ENCODE peak calls at places on chromosomes 1 and 21, in four cellular contexts. One of them, this sample, is unnamed.

GRCh38 chr1:165152109-165152508 is 204.4 kb downstream of the LMX1A start:
- DNase-seq in lower lobe of right lung: no peak
- DNase-seq in colonic mucosa: no peak
- DNase-seq in mesendoderm: no peak
- DNase-seq in this sample: no peak

GRCh38 chr1:6154525-6155319 is 25.4 kb downstream of the CHD5 start:
- DNase-seq in lower lobe of right lung: no peak
- DNase-seq in colonic mucosa: no peak
- DNase-seq in mesendoderm: no peak
- DNase-seq in this sample: no peak

GRCh38 chr1:204493145-204493881 is 1.3 kb downstream of the PIK3C2B start:
- DNase-seq in lower lobe of right lung: peak
- DNase-seq in colonic mucosa: peak
- DNase-seq in mesendoderm: no peak
- DNase-seq in this sample: no peak

GRCh38 chr1:221430133-221430960 is 311.5 kb downstream of the DUSP10 start:
- DNase-seq in lower lobe of right lung: no peak
- DNase-seq in colonic mucosa: no peak
- DNase-seq in mesendoderm: no peak
- DNase-seq in this sample: no peak

GRCh38 chr1:161787355-161787754 is 21.2 kb downstream of the ATF6 start:
- DNase-seq in lower lobe of right lung: no peak
- DNase-seq in colonic mucosa: no peak
- DNase-seq in mesendoderm: no peak
- DNase-seq in this sample: no peak

GRCh38 chr1:157181258-157181657 is 43.1 kb upstream of the ETV3 start:
- DNase-seq in lower lobe of right lung: no peak
- DNase-seq in colonic mucosa: no peak
- DNase-seq in mesendoderm: no peak
- DNase-seq in this sample: no peak

GRCh38 chr21:36908260-36908908 is 58.1 kb downstream of the HLCS start:
- DNase-seq in lower lobe of right lung: no peak
- DNase-seq in colonic mucosa: no peak
- DNase-seq in mesendoderm: no peak
- DNase-seq in this sample: no peak

GRCh38 chr21:44994581-44995171 is 54.8 kb downstream of the SLX9 start:
- DNase-seq in lower lobe of right lung: peak
- DNase-seq in colonic mucosa: no peak
- DNase-seq in mesendoderm: no peak
- DNase-seq in this sample: no peak

GRCh38 chr1:198595765-198596164 is 43.1 kb upstream of the PTPRC start:
- DNase-seq in lower lobe of right lung: no peak
- DNase-seq in colonic mucosa: no peak
- DNase-seq in mesendoderm: no peak
- DNase-seq in this sample: no peak

DNA sequence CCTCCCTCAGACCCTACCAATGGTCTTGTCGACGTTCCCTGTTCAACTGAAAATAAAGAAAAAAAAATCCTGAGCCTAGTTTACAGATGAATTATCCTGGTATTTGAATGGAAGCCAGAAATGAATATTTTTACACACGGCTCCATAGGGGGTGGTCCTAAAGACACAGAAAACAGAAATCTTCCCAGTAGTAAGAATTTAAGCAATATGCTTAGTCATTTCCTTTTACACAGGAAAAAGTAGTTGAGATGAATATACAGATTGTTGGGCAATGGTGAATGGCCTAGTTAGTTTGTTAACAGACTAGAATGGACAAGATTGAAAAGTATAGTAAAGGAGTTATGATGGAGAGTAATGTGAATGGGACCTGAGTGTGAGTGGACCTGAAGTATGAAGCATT is 67.5 kb downstream of the RGS18 start:
- DNase-seq in lower lobe of right lung: no peak
- DNase-seq in colonic mucosa: no peak
- DNase-seq in mesendoderm: no peak
- DNase-seq in this sample: no peak
- H3K27ac ChIP-seq in lower lobe of right lung: no peak
- H3K27ac ChIP-seq in colonic mucosa: no peak
- H3K27ac ChIP-seq in mesendoderm: no peak
- H3K27ac ChIP-seq in this sample: no peak

DNA sequence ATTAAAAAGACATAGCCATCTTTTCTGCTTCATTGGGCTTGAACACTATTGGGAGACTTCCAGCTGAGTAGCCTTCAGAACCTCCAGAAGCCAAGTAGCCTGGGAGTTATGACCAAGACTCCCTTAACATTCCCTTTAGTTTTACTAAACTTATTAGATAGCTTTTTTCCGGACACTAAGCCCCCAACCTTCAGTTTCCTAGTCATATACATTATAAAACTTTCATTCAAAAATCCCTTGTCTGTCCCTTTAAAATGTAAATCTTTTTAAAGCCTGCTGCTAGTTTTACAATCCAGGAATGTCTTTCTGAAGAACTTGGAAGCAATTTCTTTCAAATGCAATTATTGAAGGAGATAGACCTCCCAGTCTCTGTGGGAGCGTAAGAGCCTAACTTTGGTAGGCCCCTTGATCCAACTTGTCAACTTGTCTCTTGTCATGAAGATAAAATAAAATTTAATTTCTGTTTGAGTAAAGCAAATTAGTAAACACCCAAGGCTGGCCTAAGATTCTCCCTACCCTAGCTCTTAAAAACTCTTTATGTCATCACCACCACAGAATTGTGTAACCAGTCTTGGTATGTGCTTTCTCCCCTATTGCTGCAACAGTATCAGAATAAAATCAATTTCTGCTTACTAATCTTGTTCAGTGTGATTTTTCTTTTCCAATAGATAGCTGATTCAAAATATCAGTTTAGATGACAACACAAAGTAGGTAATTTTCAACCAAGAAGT is 796.2 kb downstream of the PLA2G4A start:
- DNase-seq in lower lobe of right lung: no peak
- DNase-seq in colonic mucosa: no peak
- DNase-seq in mesendoderm: peak
- DNase-seq in this sample: no peak
- H3K27ac ChIP-seq in lower lobe of right lung: no peak
- H3K27ac ChIP-seq in colonic mucosa: no peak
- H3K27ac ChIP-seq in mesendoderm: no peak
- H3K27ac ChIP-seq in this sample: no peak

GRCh38 chr1:224185208-224185607 is 2.2 kb downstream of the DEGS1 start:
- DNase-seq in lower lobe of right lung: no peak
- DNase-seq in colonic mucosa: no peak
- DNase-seq in mesendoderm: no peak
- DNase-seq in this sample: no peak

GRCh38 chr1:224182057-224182865 is 779 bp upstream of the DEGS1 start:
- DNase-seq in lower lobe of right lung: no peak
- DNase-seq in colonic mucosa: peak
- DNase-seq in mesendoderm: no peak
- DNase-seq in this sample: peak

GRCh38 chr1:224181453-224181810 is 1.6 kb upstream of the DEGS1 start:
- DNase-seq in lower lobe of right lung: no peak
- DNase-seq in colonic mucosa: no peak
- DNase-seq in mesendoderm: no peak
- DNase-seq in this sample: no peak

GRCh38 chr1:224182866-224183590 is at the start of gene DEGS1:
- DNase-seq in lower lobe of right lung: peak
- DNase-seq in colonic mucosa: peak
- DNase-seq in mesendoderm: peak
- DNase-seq in this sample: peak

DNA sequence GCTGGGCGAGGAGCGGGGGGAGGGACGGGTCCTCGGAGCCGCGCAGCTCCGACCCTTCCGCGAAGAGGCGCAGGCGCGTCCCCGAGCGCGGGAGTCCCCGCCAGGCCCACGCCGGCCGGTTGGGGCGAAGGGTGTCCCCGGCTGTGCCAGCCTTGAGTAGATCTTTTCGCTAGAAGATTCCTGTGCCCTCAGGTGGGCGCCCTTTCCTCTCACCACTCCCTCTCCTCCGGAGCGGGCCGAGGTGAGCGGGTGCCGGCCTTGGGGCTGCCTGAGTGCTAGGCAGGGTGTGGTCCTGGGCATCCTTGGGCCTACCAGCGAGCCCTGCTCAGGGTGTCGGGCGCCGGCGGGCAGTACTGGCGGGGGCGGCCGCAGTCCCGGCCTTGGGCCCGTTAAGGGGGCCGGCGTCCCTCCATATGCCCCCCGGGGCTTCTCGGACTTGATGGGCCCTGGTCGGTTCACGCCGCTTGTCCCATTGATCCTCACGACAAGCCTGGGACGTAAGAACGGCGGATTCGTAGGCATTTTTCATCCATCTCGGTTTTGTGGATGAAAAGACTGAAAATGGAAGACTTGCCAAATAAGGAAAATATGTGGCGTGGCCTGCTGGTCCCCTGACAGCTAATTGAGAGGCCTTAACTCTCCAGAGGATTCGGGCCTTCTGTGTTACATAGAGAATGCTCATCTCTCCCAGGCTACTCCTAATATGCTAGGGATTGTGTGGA is 712 bp downstream of the DEGS1 start:
- DNase-seq in lower lobe of right lung: peak
- DNase-seq in colonic mucosa: peak
- DNase-seq in mesendoderm: peak
- DNase-seq in this sample: peak
- H3K27ac ChIP-seq in lower lobe of right lung: peak
- H3K27ac ChIP-seq in colonic mucosa: peak
- H3K27ac ChIP-seq in mesendoderm: peak
- H3K27ac ChIP-seq in this sample: peak

GRCh38 chr1:212158912-212159796 is 123.6 kb downstream of the DTL start:
- DNase-seq in lower lobe of right lung: no peak
- DNase-seq in colonic mucosa: no peak
- DNase-seq in mesendoderm: no peak
- DNase-seq in this sample: peak
- H3K27ac ChIP-seq in lower lobe of right lung: no peak
- H3K27ac ChIP-seq in colonic mucosa: no peak
- H3K27ac ChIP-seq in mesendoderm: no peak
- H3K27ac ChIP-seq in this sample: no peak

DNA sequence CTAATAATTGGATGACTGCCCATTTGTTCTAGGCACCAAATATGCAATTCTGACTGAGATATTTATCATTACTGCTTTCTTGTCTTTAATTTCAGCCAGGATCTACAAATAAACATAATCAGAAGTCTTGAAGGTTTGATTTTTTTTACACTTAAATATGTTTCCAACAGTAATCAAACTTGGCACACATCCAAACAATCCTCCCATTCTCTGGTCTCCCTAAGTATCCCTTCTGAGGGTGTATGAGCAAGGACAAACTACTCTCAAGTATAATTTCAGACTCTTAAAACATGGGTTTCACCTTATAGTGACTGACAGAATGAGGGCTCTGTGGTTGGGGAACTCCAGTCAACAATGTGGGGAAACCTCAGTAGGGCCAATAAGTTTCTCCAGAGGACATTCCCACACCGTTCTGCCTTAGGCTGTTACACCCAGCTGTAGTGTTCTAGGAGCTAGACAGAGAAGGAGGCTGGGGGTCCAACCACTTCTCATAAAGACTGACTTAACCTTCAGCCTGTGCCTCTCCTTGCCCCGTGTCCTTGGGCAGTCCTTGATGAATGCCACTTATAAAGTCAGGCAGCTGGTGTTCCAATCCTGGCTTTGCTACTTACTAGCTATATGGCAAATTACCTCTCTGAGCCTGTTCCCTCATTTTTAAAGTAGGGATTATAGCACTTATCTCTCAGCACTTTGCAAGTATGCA is 1.5 kb upstream of the PALMD start:
- DNase-seq in lower lobe of right lung: no peak
- DNase-seq in colonic mucosa: no peak
- DNase-seq in mesendoderm: no peak
- DNase-seq in this sample: no peak
- H3K27ac ChIP-seq in lower lobe of right lung: peak
- H3K27ac ChIP-seq in colonic mucosa: no peak
- H3K27ac ChIP-seq in mesendoderm: no peak
- H3K27ac ChIP-seq in this sample: no peak

GRCh38 chr21:34545079-34545884 is 33.3 kb upstream of the KCNE1 start:
- DNase-seq in lower lobe of right lung: peak
- DNase-seq in colonic mucosa: peak
- DNase-seq in mesendoderm: peak
- DNase-seq in this sample: no peak

GRCh38 chr21:34546556-34546955 is 34.5 kb upstream of the KCNE1 start:
- DNase-seq in lower lobe of right lung: no peak
- DNase-seq in colonic mucosa: no peak
- DNase-seq in mesendoderm: no peak
- DNase-seq in this sample: no peak

GRCh38 chr21:34537838-34538237 is 25.8 kb upstream of the KCNE1 start:
- DNase-seq in lower lobe of right lung: no peak
- DNase-seq in colonic mucosa: no peak
- DNase-seq in mesendoderm: no peak
- DNase-seq in this sample: no peak

GRCh38 chr21:34544032-34544496 is 32.1 kb upstream of the KCNE1 start:
- DNase-seq in lower lobe of right lung: peak
- DNase-seq in colonic mucosa: peak
- DNase-seq in mesendoderm: peak
- DNase-seq in this sample: peak

GRCh38 chr21:34543017-34543416 is 31.0 kb upstream of the KCNE1 start:
- DNase-seq in lower lobe of right lung: no peak
- DNase-seq in colonic mucosa: peak
- DNase-seq in mesendoderm: no peak
- DNase-seq in this sample: no peak
- H3K27ac ChIP-seq in lower lobe of right lung: no peak
- H3K27ac ChIP-seq in colonic mucosa: peak
- H3K27ac ChIP-seq in mesendoderm: no peak
- H3K27ac ChIP-seq in this sample: no peak

GRCh38 chr1:36238433-36238832 is 14.2 kb downstream of the THRAP3 start:
- DNase-seq in lower lobe of right lung: no peak
- DNase-seq in colonic mucosa: no peak
- DNase-seq in mesendoderm: no peak
- DNase-seq in this sample: no peak
- H3K27ac ChIP-seq in lower lobe of right lung: no peak
- H3K27ac ChIP-seq in colonic mucosa: no peak
- H3K27ac ChIP-seq in mesendoderm: no peak
- H3K27ac ChIP-seq in this sample: no peak

This sample was measured in CD4-positive, alpha-beta memory T cell.